ENCODE peak calls at places on chromosomes 4 and X, in five cellular contexts. Y is NT2/D1, L is GM23248, R is colonic mucosa, H is K562. U is an unnamed sample. For H3K4me1, the result is how much of the 10 kb centered on the place peaks cover.

GRCh38 chrX:63526863-63527262 is 175.7 kb upstream of the SPIN4 start:
- DNase-seq in Y (no peak), L (no peak), R (no peak), H (no peak), U (no peak)

GRCh38 chr4:151199496-151200190 is 77.3 kb upstream of the PRSS48 start:
- DNase-seq in Y (no peak), L (peak), R (no peak), H (no peak), U (no peak)

GRCh38 chrX:119604778-119605177 is 1.4 kb downstream of the NKRF start:
- DNase-seq in Y (no peak), L (peak), R (no peak), H (no peak), U (no peak)

GRCh38 chrX:52363247-52363883 is 5.5 kb upstream of the XAGE2 start:
- DNase-seq in Y (no peak), L (peak), R (peak), H (peak), U (no peak)

GRCh38 chr4:152020073-152020472 is 259.3 kb upstream of the GATB start:
- DNase-seq in Y (no peak), L (no peak), R (no peak), H (no peak), U (no peak)

GRCh38 chrX:68936186-68936585 is 107.4 kb downstream of the EFNB1 start:
- DNase-seq in Y (no peak), L (no peak), R (no peak), H (no peak), U (no peak)

GRCh38 chr4:145341381-145341780 is 140.3 kb upstream of the SMAD1 start:
- DNase-seq in Y (no peak), L (no peak), R (no peak), H (no peak), U (no peak)

GRCh38 chr4:1241936-1242505 is 6.9 kb downstream of the CTBP1 start:
- DNase-seq in Y (no peak), L (no peak), R (no peak), H (no peak), U (no peak)

GRCh38 chr4:56630876-56631666 is 50.0 kb downstream of the HOPX start:
- DNase-seq in Y (no peak), L (peak), R (no peak), H (no peak), U (no peak)

GRCh38 chrX:152892499-152892898 is 5.4 kb upstream of the ZNF185 start:
- DNase-seq in Y (no peak), L (no peak), R (no peak), H (no peak), U (no peak)

GRCh38 chr4:187612211-187612780 is 383.3 kb upstream of the ZFP42 start:
- DNase-seq in Y (no peak), L (peak), R (no peak), H (no peak), U (no peak)

GRCh38 chr4:98352940-98353339 is 91.8 kb downstream of the RAP1GDS1 start:
- DNase-seq in Y (no peak), L (no peak), R (no peak), H (no peak), U (no peak)

GRCh38 chr4:53545238-53545637 is 46.0 kb downstream of the LNX1 start:
- DNase-seq in Y (no peak), L (no peak), R (no peak), H (no peak), U (no peak)

GRCh38 chrX:107721966-107722707 is 53.5 kb downstream of the TSC22D3 start:
- DNase-seq in Y (no peak), L (no peak), R (no peak), H (no peak), U (no peak)

GRCh38 chrX:107724653-107725052 is 50.9 kb downstream of the TSC22D3 start:
- DNase-seq in Y (no peak), L (no peak), R (no peak), H (no peak), U (no peak)

GRCh38 chrX:107721318-107721717 is 54.3 kb downstream of the TSC22D3 start:
- DNase-seq in Y (no peak), L (no peak), R (no peak), H (no peak), U (no peak)

GRCh38 chrX:107725761-107726555 is 49.6 kb downstream of the TSC22D3 start:
- DNase-seq in Y (no peak), L (no peak), R (no peak), H (no peak), U (no peak)

GRCh38 chrX:107723501-107723900 is 52.1 kb downstream of the TSC22D3 start:
- DNase-seq in Y (no peak), L (no peak), R (no peak), H (no peak), U (no peak)
- H3K4me1 ChIP-seq in Y (under half), L (under half), R (under half), H (under half), U (under half)

GRCh38 chr4:109590841-109591357 is 30.9 kb downstream of the MCUB start:
- DNase-seq in Y (no peak), L (no peak), R (no peak), H (no peak), U (peak)
- H3K9ac ChIP-seq in Y (no peak), L (no peak), R (no peak), H (no peak), U (no peak)

GRCh38 chrX:154376768-154377167 is 2.3 kb upstream of the EMD start:
- DNase-seq in Y (no peak), L (no peak), R (no peak), H (no peak), U (no peak)
- H3K4me1 ChIP-seq in Y (under half), L (under half), R (under half), H (half or more), U (under half)

GRCh38 chr4:41155194-41155830 is 59.0 kb downstream of the APBB2 start:
- DNase-seq in Y (no peak), L (peak), R (no peak), H (no peak), U (no peak)
- H3K9ac ChIP-seq in Y (no peak), L (peak), R (no peak), H (no peak), U (no peak)

DNA sequence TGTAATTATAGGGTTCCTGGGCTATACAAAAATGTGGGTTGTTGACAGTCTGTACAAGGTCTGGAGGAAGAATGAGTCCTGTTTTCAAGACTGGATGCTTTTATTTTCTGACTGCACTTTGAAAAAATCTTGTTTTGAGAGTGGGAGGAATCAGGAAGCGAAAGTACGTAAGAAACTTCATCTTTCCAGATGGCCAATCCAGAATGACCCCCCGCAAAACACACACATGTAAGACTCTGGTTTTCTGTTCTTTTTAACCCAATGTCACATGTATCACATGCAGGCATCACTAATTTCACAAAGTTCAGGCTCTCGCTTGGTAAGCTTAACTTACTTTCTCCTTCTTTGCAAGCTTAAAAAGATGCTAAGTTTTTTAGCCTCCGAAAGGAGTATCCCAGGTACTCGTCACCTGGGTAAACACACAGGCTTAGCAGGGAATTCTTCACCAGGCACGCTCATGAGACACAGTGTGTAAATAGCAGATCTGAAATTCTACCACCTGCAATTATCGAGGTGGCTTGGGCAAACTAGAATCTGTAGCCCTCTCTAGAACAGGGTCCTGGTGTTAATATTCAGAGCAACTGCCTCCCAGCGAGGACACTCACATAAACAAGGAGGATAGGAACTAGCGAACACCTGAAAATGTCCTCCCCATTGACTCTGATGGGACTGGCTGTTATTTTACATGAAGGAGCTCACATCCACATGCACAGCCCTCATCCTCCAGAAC is 90.7 kb downstream of the NSUN7 start:
- DNase-seq in Y (no peak), L (no peak), R (no peak), H (no peak), U (no peak)
- H3K4me1 ChIP-seq in Y (under half), L (under half), R (under half), H (under half), U (under half)

GRCh38 chrX:156001667-156002021 is 4.1 kb downstream of the IL9R start:
- DNase-seq in Y (no peak), L (no peak), R (no peak), H (peak), U (no peak)

GRCh38 chrX:156001001-156001666 is 3.6 kb downstream of the IL9R start:
- DNase-seq in Y (no peak), L (no peak), R (no peak), H (no peak), U (no peak)

GRCh38 chrX:156004256-156004655 is 6.8 kb downstream of the IL9R start:
- DNase-seq in Y (no peak), L (peak), R (no peak), H (no peak), U (no peak)

GRCh38 chrX:156003486-156004185 is 6.1 kb downstream of the IL9R start:
- DNase-seq in Y (no peak), L (no peak), R (no peak), H (no peak), U (no peak)

GRCh38 chrX:156002517-156002916 is 5.0 kb downstream of the IL9R start:
- DNase-seq in Y (no peak), L (peak), R (no peak), H (peak), U (no peak)
- H3K9ac ChIP-seq in Y (no peak), L (no peak), R (no peak), H (peak), U (no peak)

GRCh38 chrX:2700405-2701320 is 9.6 kb downstream of the CD99 start:
- DNase-seq in Y (no peak), L (no peak), R (no peak), H (no peak), U (no peak)
- H3K4me1 ChIP-seq in Y (under half), L (half or more), R (under half), H (under half), U (half or more)

DNA sequence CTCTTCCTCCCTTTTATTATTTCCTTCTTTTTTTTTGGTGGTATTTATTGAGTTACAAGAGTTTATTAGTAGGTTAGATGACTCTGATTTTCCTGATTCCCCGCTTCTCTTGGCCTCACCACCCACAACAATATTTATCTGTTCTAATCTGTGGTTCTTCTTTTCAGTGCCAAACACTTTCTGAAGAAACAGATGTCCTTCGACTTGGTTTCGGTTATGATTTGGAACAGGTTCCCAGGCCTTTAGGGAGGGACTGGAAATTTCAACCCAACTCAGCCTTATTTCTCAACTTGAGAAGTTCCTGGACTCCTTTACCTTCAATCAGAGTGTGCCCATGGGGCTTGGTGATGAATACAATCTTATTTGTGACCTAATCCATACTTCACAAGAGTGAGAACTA is 108.1 kb downstream of the UCHL1 start:
- DNase-seq in Y (no peak), L (peak), R (no peak), H (no peak), U (no peak)
- H3K9ac ChIP-seq in Y (no peak), L (no peak), R (no peak), H (no peak), U (no peak)

U was measured in DND-41.